ENCODE peak calls at places on chromosomes 5 and 9, in four cellular contexts. J is thyroid gland, R is BJ, U is astrocyte of the cerebellum. S is an unnamed sample.

GRCh38 chr5:163880307-163880706 is 374.9 kb downstream of the MAT2B start:
- DNase-seq in J (no peak), R (peak; percentile 6), U (peak; percentile 28), S (peak; percentile 75)

GRCh38 chr9:80648336-80648735 is 1041.0 kb downstream of the TLE1 start:
- DNase-seq in J (no peak), U (peak; percentile 55), R (no peak), S (no peak)

GRCh38 chr9:93302586-93303257 is 118.8 kb downstream of the WNK2 start:
- DNase-seq in U (peak; percentile 12), R (no peak), J (peak; percentile 55), S (peak; percentile 25)

GRCh38 chr9:5388026-5388806 is 48.5 kb upstream of the RLN1 start:
- DNase-seq in R (no peak), J (no peak), U (no peak), S (no peak)

GRCh38 chr9:7844283-7844682 is 44.7 kb upstream of the DMAC1 start:
- DNase-seq in U (peak; percentile 19), R (no peak), J (no peak), S (no peak)

GRCh38 chr9:100295240-100295639 is 57.5 kb downstream of the TEX10 start:
- DNase-seq in R (no peak), U (no peak), J (no peak), S (no peak)

GRCh38 chr5:88556415-88556814 is 287.8 kb upstream of the TMEM161B start:
- DNase-seq in R (no peak), U (peak; percentile 32), J (no peak), S (no peak)

GRCh38 chr9:109640232-109641078 is 139.5 kb upstream of the PALM2AKAP2 start:
- DNase-seq in U (peak; percentile 55), R (no peak), J (peak; percentile 72), S (no peak)

GRCh38 chr5:29942089-29942488 is 1251.4 kb upstream of the CDH6 start:
- DNase-seq in J (no peak), R (no peak), U (no peak), S (no peak)

GRCh38 chr9:14343948-14344547 is 30.1 kb upstream of the NFIB start:
- DNase-seq in J (peak; percentile 49), U (no peak), R (no peak), S (no peak)

GRCh38 chr9:98263482-98264357 is 8.3 kb upstream of the TBC1D2 start:
- DNase-seq in R (no peak), U (peak; percentile 61), J (peak; percentile 85), S (peak; percentile 46)

GRCh38 chr9:133184971-133185370 is 21.3 kb upstream of the GBGT1 start:
- DNase-seq in J (peak; percentile 63), R (peak; percentile 13), U (peak; percentile 71), S (no peak)

GRCh38 chr5:9239071-9239470 is 306.8 kb downstream of the SEMA5A start:
- DNase-seq in U (no peak), R (peak; percentile 23), J (no peak), S (peak; percentile 37)
- H3K4me3 ChIP-seq in U (no peak overlapping the region), R (no peak overlapping the region), J (no peak overlapping the region), S (no peak overlapping the region)

DNA sequence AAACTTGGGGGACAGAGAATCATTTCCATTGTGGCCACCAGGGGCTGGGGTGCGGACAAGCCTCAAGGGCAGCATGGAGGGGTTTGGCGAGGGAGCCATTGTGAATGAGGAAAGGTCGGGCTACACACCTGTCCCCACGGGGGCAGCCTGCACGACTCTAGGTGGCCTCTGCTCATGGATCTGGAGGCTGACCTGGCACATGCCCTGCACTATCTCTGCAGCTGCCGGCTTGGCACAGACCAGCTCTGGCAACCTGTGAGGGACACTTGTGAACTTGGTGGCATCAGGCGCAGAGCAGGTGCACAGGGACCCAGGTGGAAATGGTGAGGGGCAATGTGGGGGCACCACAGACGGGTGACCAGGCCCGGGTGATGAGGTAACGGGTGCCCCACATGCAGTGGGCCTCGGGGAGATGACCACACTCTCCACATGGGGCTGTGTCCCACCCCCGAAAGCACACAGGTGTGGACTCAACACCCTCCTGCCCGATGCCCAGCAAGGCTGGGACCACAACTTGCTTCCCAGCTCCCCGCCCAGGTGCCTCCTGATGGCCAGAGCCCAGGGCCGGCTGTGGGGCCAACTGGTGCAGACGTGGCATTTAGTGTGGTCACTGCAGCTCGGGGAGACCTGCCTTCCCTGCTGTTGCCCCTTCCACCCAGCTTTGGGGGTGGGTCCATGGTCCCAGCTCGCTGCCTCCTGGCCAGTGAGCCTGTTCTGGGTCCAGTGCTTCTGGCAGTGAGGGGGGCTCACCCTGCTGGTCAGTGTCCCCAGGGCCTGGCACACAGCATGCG is 60.9 kb upstream of the UBAC1 start:
- DNase-seq in J (no peak), U (no peak), R (no peak), S (no peak)
- TF ChIP-seq CTCF in J (no peak), U (peak; percentile 3), R (no peak), S (peak; percentile 9)

DNA sequence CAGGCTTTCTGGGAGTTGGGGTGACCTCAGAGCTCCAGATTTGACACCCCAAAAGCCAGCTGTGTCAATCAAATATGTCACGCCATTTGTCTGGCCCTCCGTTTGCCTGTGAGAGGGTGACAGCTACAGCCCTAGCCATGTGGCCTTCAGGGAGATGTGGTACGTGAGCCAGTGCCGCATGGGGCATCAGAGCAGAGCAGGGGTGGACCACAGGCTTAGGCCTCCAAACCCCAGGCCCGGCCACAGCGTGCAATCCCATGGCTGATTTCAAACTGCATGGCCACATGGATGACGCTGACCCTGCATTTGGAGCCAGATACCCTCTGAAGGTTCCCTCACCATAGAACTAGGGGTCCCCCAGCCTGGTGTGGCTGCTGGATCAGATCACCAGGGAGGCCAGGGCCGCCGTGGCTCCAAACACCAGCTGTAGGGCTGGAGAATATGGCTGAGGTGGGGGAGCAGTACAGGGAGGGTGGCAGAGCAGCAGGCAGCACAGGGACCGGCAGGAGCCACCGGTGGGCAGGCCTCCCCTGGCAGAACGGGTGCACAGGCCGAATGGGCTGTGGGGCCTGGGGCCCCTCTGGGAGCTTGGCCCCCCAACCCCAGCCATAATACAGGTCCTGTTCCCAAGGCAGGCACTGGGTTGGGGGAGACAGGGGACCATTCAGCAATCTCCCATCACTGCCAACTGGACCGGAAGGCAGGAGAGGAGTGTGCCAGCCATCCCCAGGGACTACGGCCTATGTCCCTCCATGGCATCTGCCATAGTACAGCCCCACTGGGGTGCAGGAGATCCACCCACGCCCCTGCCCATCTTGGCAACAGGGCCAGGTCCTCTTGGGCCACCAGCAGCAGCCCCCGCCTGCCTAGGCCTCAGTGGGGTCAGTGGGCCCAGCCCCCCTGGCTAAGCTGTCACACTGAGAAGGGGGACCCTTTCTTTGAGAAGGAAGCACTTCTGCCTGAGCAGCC is 1.5 kb downstream of the SAPCD2 start:
- DNase-seq in J (no peak), R (no peak), U (no peak), S (no peak)
- H3K4me3 ChIP-seq in J (no peak overlapping the region), R (no peak overlapping the region), U (peak overlapping the region; percentile 16), S (peak overlapping the region; percentile 37)

GRCh38 chr5:174723315-174723978 is 935 bp upstream of the MSX2 start:
- DNase-seq in U (no peak), J (no peak), R (no peak), S (no peak)

GRCh38 chr5:174723979-174724483 is 351 bp upstream of the MSX2 start:
- DNase-seq in R (no peak), U (no peak), J (peak; percentile 16), S (no peak)

GRCh38 chr5:174725991-174726601 is 1.7 kb downstream of the MSX2 start:
- DNase-seq in U (no peak), R (no peak), J (no peak), S (no peak)

GRCh38 chr5:174725261-174725990 is 1.0 kb downstream of the MSX2 start:
- DNase-seq in J (no peak), U (no peak), R (no peak), S (no peak)

GRCh38 chr5:174724484-174725260 is at the start of gene MSX2:
- DNase-seq in U (peak; percentile 71), R (peak; percentile 39), J (peak; percentile 85), S (peak; percentile 69)
- TF ChIP-seq CTCF in U (no peak), R (no peak), J (no peak), S (no peak)

DNA sequence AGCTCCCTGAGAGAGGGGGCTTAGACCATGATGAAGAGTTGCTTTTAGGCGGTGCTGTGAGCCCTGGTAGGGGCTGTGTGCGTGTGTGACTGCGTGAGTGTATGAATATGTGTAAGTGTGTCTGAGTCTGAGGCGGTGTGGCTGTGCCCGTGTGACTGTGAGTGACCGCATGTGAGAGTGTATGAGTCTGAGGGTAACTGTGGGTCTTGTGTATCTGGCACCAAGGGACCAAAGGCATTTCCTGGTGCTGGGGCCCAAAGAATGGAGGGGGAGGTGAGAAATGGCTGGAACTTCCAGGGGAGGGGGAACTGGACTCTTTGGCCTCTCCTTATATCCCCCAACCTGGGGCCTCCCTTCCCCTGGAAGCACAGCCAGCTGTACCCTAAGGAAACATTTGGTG is 1.1 kb downstream of the IL11RA start:
- DNase-seq in R (no peak), U (no peak), J (no peak), S (no peak)
- H3K4me3 ChIP-seq in R (no peak overlapping the region), U (no peak overlapping the region), J (no peak overlapping the region), S (no peak overlapping the region)

DNA sequence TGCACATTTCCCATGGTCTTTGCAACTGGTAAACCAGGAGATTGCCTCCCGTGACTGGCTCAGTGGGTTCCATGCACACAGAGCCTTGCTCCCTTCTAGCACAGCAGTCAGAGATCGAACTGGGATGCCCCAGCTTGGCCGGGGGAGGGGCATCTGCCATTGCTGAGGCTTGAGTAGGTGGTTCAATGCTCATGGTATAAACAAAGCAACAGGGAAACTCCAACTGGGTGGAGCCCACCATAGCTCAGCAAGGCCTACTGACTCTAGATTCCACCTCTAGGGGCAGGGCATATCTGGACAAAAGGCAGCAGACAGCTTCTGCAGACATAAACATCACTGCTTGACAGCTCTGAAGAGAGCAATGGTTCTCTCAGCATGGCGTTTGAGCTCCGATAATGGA is 67.0 kb upstream of the PPP1R2B start:
- DNase-seq in U (no peak), R (no peak), J (no peak), S (no peak)
- TF ChIP-seq CTCF in U (no peak), R (no peak), J (no peak), S (no peak)

DNA sequence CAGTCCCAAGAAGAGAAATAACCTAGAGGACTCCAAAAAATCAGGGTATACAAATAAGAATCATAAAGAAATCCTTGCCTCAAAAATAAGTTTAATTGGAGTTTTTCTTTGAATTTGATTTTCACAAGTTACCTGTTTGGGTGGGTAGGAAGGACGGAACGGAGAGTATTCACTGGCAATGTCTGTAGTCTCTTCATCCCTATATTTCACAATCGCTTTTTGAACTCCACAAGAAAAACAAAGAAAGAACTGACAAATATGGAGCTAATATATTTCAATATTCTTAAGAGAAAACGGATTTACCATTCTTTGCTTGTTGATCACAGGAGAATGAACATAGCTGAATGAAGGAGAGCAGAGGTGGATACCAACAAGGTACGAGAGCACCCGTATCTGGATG is 30.1 kb downstream of the MTMR12 start:
- DNase-seq in J (no peak), R (no peak), U (no peak), S (no peak)
- H3K4me3 ChIP-seq in J (no peak overlapping the region), R (no peak overlapping the region), U (no peak overlapping the region), S (no peak overlapping the region)

S was measured in retinal pigment epithelial cell.